ENCODE peak calls at places on chromosomes 11 and 22, in four cellular contexts. X, Z, B and G are unnamed samples.

GRCh38 chr11:44505591-44506054 is 59.8 kb upstream of the CD82 start:
- DNase-seq in Z (no peak), B (no peak), X (no peak), G (no peak)

GRCh38 chr22:17797721-17798559 is 23.7 kb upstream of the BID start:
- DNase-seq in B (peak; percentile 64), X (no peak), Z (no peak), G (no peak)

GRCh38 chr22:18110944-18111758 is 542 bp downstream of the TUBA8 start:
- DNase-seq in Z (no peak), B (no peak), X (no peak), G (no peak)

GRCh38 chr11:44632466-44633123 is 67.1 kb downstream of the CD82 start:
- DNase-seq in X (no peak), B (no peak), Z (no peak), G (no peak)

GRCh38 chr11:116678887-116679286 is 93.9 kb downstream of the BUD13 start:
- DNase-seq in B (no peak), Z (no peak), X (no peak), G (no peak)

GRCh38 chr11:36699271-36699670 is 101.2 kb upstream of the RAG2 start:
- DNase-seq in X (no peak), Z (no peak), B (no peak), G (no peak)

GRCh38 chr22:45911601-45912271 is 65.2 kb downstream of the WNT7B start:
- DNase-seq in Z (no peak), X (no peak), B (no peak), G (no peak)

GRCh38 chr11:87295237-87295636 is 257.5 kb downstream of the TMEM135 start:
- DNase-seq in X (no peak), B (no peak), Z (no peak), G (no peak)

GRCh38 chr11:27464155-27464759 is 8.3 kb downstream of the LGR4 start:
- DNase-seq in X (no peak), B (no peak), Z (no peak), G (no peak)

GRCh38 chr22:36873614-36874308 is 13.0 kb downstream of the NCF4 start:
- DNase-seq in X (no peak), B (peak; percentile 51), Z (no peak), G (no peak)

GRCh38 chr11:108556019-108556418 is 37.5 kb downstream of the EXPH5 start:
- DNase-seq in Z (no peak), X (no peak), B (no peak), G (no peak)

GRCh38 chr11:69531071-69531716 is 49.7 kb downstream of the LINC01488 start:
- DNase-seq in X (no peak), Z (no peak), B (no peak), G (no peak)

GRCh38 chr22:45757068-45757467 is 85.4 kb downstream of the ATXN10 start:
- DNase-seq in Z (no peak), B (no peak), X (peak; percentile 25), G (no peak)

GRCh38 chr11:13105237-13105844 is 96.2 kb downstream of the RASSF10 start:
- DNase-seq in B (no peak), X (no peak), Z (no peak), G (no peak)

GRCh38 chr11:13012037-13012693 is 3.0 kb downstream of the RASSF10 start:
- DNase-seq in Z (no peak), X (peak; percentile 62), B (no peak), G (no peak)

GRCh38 chr22:38927033-38927789 is 30.2 kb upstream of the APOBEC3A start:
- DNase-seq in Z (no peak), B (peak; percentile 49), X (peak; percentile 28), G (peak; percentile 30)

GRCh38 chr22:27667121-27667843 is 134.3 kb downstream of the MN1 start:
- DNase-seq in X (no peak), B (no peak), Z (no peak), G (no peak)

GRCh38 chr22:29071261-29072045 is 1.4 kb upstream of the KREMEN1 start:
- DNase-seq in Z (no peak), B (no peak), X (no peak), G (no peak)

GRCh38 chr22:26674211-26675190 is 17.1 kb downstream of the MIAT start:
- DNase-seq in Z (no peak), B (no peak), X (no peak), G (no peak)

GRCh38 chr11:31800398-31801265 is 10.5 kb downstream of the PAX6 start:
- DNase-seq in X (no peak), B (no peak), Z (no peak), G (no peak)

GRCh38 chr11:12952094-12952493 is 57.0 kb upstream of the RASSF10 start:
- DNase-seq in X (no peak), B (no peak), Z (no peak), G (no peak)

GRCh38 chr11:46039990-46040389 is 81.3 kb downstream of the PHF21A start:
- DNase-seq in X (no peak), B (no peak), Z (no peak), G (no peak)

GRCh38 chr11:36792870-36793541 is 195.0 kb upstream of the RAG2 start:
- DNase-seq in Z (no peak), X (no peak), B (no peak), G (no peak)

GRCh38 chr11:84465040-84465439 is 1162.1 kb downstream of the DLG2 start:
- DNase-seq in Z (peak; percentile 27), X (peak; percentile 90), B (no peak), G (no peak)

GRCh38 chr11:2084721-2085120 is 54.5 kb downstream of the IGF2 start:
- DNase-seq in X (no peak), B (no peak), Z (no peak), G (no peak)